ENCODE peak calls at places on chromosomes 2 and 18, in six cellular contexts. G, H, X, P, I and Q are unnamed samples.

GRCh38 chr18:11149441-11150270 is at the start of gene PIEZO2:
- DNase-seq in G (peak), H (peak), X (peak), P (peak), I (no peak), Q (peak)

GRCh38 chr2:108910541-108911396 is 78.3 kb downstream of the EDAR start:
- DNase-seq in G (no peak), H (no peak), X (no peak), P (no peak), I (peak), Q (no peak)

GRCh38 chr2:237306083-237306786 is 107.7 kb downstream of the COL6A3 start:
- DNase-seq in G (no peak), H (peak), X (no peak), P (no peak), I (no peak), Q (peak)

GRCh38 chr18:4252840-4253239 is 202.3 kb downstream of the DLGAP1 start:
- DNase-seq in G (no peak), H (no peak), X (no peak), P (no peak), I (no peak), Q (no peak)

GRCh38 chr2:38218583-38218982 is 142.6 kb upstream of the CYP1B1 start:
- DNase-seq in G (no peak), H (peak), X (peak), P (no peak), I (no peak), Q (no peak)

GRCh38 chr2:9808334-9809063 is 34.8 kb upstream of the TAF1B start:
- DNase-seq in G (no peak), H (no peak), X (no peak), P (no peak), I (no peak), Q (no peak)

GRCh38 chr2:241577413-241578122 is 19.0 kb downstream of the BOK start:
- DNase-seq in G (peak), H (peak), X (peak), P (no peak), I (no peak), Q (no peak)

GRCh38 chr2:10721344-10722251 is at the start of gene ATP6V1C2:
- DNase-seq in G (no peak), H (no peak), X (no peak), P (peak), I (no peak), Q (no peak)

GRCh38 chr2:66446924-66447323 is 12.0 kb downstream of the MEIS1 start:
- DNase-seq in G (no peak), H (peak), X (no peak), P (no peak), I (no peak), Q (peak)

GRCh38 chr2:43831438-43832294 is 7.0 kb downstream of the ABCG5 start:
- DNase-seq in G (no peak), H (no peak), X (no peak), P (no peak), I (no peak), Q (no peak)

GRCh38 chr2:239979243-239980023 is 45.7 kb downstream of the NDUFA10 start:
- DNase-seq in G (no peak), H (peak), X (peak), P (no peak), I (no peak), Q (peak)

GRCh38 chr2:216083464-216084279 is 2.0 kb downstream of the TMEM169 start:
- DNase-seq in G (no peak), H (peak), X (peak), P (no peak), I (no peak), Q (peak)

GRCh38 chr2:190425221-190425866 is 17.2 kb downstream of the MFSD6 start:
- DNase-seq in G (no peak), H (no peak), X (peak), P (no peak), I (no peak), Q (no peak)

GRCh38 chr2:128545085-128545484 is 226.4 kb upstream of the HS6ST1 start:
- DNase-seq in G (no peak), H (no peak), X (no peak), P (no peak), I (no peak), Q (no peak)

GRCh38 chr2:158967731-158968395 is 577 bp upstream of the TANC1 start:
- DNase-seq in G (peak), H (peak), X (peak), P (peak), I (no peak), Q (peak)

GRCh38 chr2:25894135-25894830 is 16.0 kb upstream of the ASXL2 start:
- DNase-seq in G (no peak), H (peak), X (peak), P (no peak), I (no peak), Q (peak)

GRCh38 chr2:214782671-214783070 is 26.8 kb downstream of the BARD1 start:
- DNase-seq in G (no peak), H (no peak), X (peak), P (no peak), I (no peak), Q (no peak)

GRCh38 chr18:9796933-9797549 is 88.7 kb upstream of the TXNDC2 start:
- DNase-seq in G (no peak), H (no peak), X (no peak), P (no peak), I (no peak), Q (peak)

GRCh38 chr2:238682536-238682935 is 165.3 kb upstream of the TWIST2 start:
- DNase-seq in G (no peak), H (no peak), X (no peak), P (no peak), I (peak), Q (no peak)

GRCh38 chr2:238166391-238167343 is 7.9 kb downstream of the ERFE start:
- DNase-seq in G (peak), H (no peak), X (no peak), P (peak), I (no peak), Q (no peak)

GRCh38 chr2:36376319-36376765 is 20.8 kb downstream of the CRIM1 start:
- DNase-seq in G (peak), H (peak), X (peak), P (peak), I (no peak), Q (no peak)

GRCh38 chr18:59051470-59052165 is 88.1 kb upstream of the SEC11C start:
- DNase-seq in G (peak), H (peak), X (peak), P (peak), I (no peak), Q (peak)

GRCh38 chr2:122516775-122517174 is 761.3 kb downstream of the TSN start:
- DNase-seq in G (no peak), H (no peak), X (no peak), P (no peak), I (no peak), Q (no peak)

GRCh38 chr2:240819404-240820013 is 510 bp downstream of the KIF1A start:
- DNase-seq in G (no peak), H (no peak), X (no peak), P (peak), I (no peak), Q (no peak)

GRCh38 chr2:101395545-101396351 is 8.4 kb upstream of the CREG2 start:
- DNase-seq in G (no peak), H (no peak), X (no peak), P (no peak), I (no peak), Q (no peak)

GRCh38 chr18:76453057-76453561 is 41.9 kb downstream of the ZNF516 start:
- DNase-seq in G (no peak), H (no peak), X (no peak), P (no peak), I (no peak), Q (no peak)

GRCh38 chr2:211957799-211958198 is 580.8 kb downstream of the ERBB4 start:
- DNase-seq in G (no peak), H (no peak), X (no peak), P (no peak), I (no peak), Q (no peak)

GRCh38 chr2:37855283-37856041 is 69.6 kb upstream of the RMDN2 start:
- DNase-seq in G (peak), H (no peak), X (peak), P (no peak), I (no peak), Q (no peak)

GRCh38 chr2:49045083-49045482 is 109.2 kb downstream of the FSHR start:
- DNase-seq in G (no peak), H (no peak), X (no peak), P (no peak), I (no peak), Q (no peak)

GRCh38 chr2:144796956-144797355 is 277.0 kb upstream of the ZEB2 start:
- DNase-seq in G (no peak), H (peak), X (no peak), P (no peak), I (no peak), Q (no peak)

GRCh38 chr2:77034460-77034859 is 487.7 kb downstream of the LRRTM4 start:
- DNase-seq in G (no peak), H (peak), X (peak), P (no peak), I (no peak), Q (no peak)
- TF ChIP-seq CTCF in G (no peak), H (no peak), X (no peak), P (no peak), I (no peak), Q (no peak)

GRCh38 chr2:174595904-174596397 is 1.7 kb downstream of the WIPF1 start:
- DNase-seq in G (no peak), H (no peak), X (no peak), P (no peak), I (no peak), Q (no peak)

GRCh38 chr2:174593574-174594203 is 3.9 kb downstream of the WIPF1 start:
- DNase-seq in G (no peak), H (peak), X (peak), P (no peak), I (no peak), Q (peak)

GRCh38 chr2:174595415-174595814 is 2.2 kb downstream of the WIPF1 start:
- DNase-seq in G (no peak), H (no peak), X (no peak), P (no peak), I (no peak), Q (no peak)

GRCh38 chr2:174593041-174593440 is 4.6 kb downstream of the WIPF1 start:
- DNase-seq in G (no peak), H (no peak), X (no peak), P (no peak), I (no peak), Q (no peak)

GRCh38 chr2:174594451-174594850 is 3.2 kb downstream of the WIPF1 start:
- DNase-seq in G (no peak), H (no peak), X (no peak), P (no peak), I (no peak), Q (no peak)
- H3K4me3 ChIP-seq in G (no peak), H (no peak), X (no peak), P (no peak), I (no peak), Q (no peak)

DNA sequence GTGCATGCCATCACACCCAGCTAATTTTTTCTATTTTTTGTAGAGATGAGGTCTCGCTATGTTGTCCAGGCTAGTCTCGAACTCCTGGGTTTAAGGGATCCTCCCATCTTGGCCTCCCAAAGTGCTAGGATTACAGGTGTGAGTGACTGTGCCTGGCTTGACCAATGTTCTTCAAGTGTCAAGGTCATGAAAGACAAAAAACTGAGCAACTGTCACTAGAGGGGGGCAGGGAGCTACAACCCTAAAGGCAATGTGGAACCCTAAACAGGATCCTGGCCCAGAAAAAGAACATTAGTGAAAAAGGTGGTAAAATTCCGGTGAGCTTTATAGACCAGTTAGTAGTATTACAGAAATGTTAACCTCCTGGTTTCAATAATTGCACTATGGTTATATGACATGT is 7.3 kb downstream of the MYO5B start:
- DNase-seq in G (no peak), H (no peak), X (no peak), P (no peak), I (no peak), Q (no peak)
- TF ChIP-seq CTCF in G (no peak), H (no peak), X (no peak), P (no peak), I (no peak), Q (no peak)

DNA sequence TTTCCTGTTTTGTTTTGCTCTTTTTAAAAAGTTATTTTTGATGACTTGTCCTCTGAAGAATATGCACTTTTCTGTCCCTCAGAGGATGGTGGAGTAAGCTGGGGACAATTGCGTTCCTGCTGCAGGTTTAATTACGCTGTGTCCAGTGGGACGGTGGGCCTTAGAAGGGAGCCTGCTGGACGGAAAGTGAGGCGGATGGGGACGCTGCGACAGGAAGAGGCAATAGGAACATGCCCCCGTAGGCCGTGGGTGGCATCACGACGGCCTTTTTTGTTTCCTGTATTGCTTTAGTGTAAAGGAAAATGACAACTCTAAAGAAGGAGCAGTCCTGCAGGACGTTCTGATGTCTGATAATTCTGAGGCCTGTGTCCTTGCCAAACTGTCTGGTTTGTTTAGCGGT is 121.6 kb downstream of the NFATC1 start:
- DNase-seq in G (no peak), H (no peak), X (no peak), P (no peak), I (no peak), Q (no peak)
- H3K4me3 ChIP-seq in G (no peak), H (no peak), X (no peak), P (no peak), I (no peak), Q (no peak)

GRCh38 chr2:60316381-60317028 is 236.9 kb downstream of the BCL11A start:
- DNase-seq in G (no peak), H (no peak), X (no peak), P (peak), I (no peak), Q (no peak)

GRCh38 chr2:60319031-60319547 is 234.4 kb downstream of the BCL11A start:
- DNase-seq in G (no peak), H (no peak), X (no peak), P (no peak), I (no peak), Q (no peak)

GRCh38 chr2:60317029-60317386 is 236.4 kb downstream of the BCL11A start:
- DNase-seq in G (no peak), H (no peak), X (no peak), P (no peak), I (no peak), Q (no peak)

GRCh38 chr2:60317831-60318230 is 235.6 kb downstream of the BCL11A start:
- DNase-seq in G (no peak), H (no peak), X (no peak), P (no peak), I (no peak), Q (no peak)

GRCh38 chr2:60318544-60318943 is 234.9 kb downstream of the BCL11A start:
- DNase-seq in G (no peak), H (no peak), X (no peak), P (no peak), I (no peak), Q (no peak)
- TF ChIP-seq CTCF in G (no peak), H (no peak), X (no peak), P (no peak), I (no peak), Q (no peak)

GRCh38 chr2:148022882-148023281 is 2.0 kb downstream of the MBD5 start:
- DNase-seq in G (no peak), H (no peak), X (no peak), P (no peak), I (no peak), Q (no peak)
- H3K4me3 ChIP-seq in G (peak), H (peak), X (peak), P (no peak), I (no peak), Q (peak)